ENCODE peak calls at places on chromosomes 7 and 10, in five cellular contexts. M is GM13977, G is cardiac muscle cell, Y is activated B cell treated with CpG ODN at 0.5 μM for 24 hours, I is fibroblast of mammary gland. R is an unnamed sample.

GRCh38 chr10:16792675-16793074 is 24.5 kb downstream of the RSU1 start:
- DNase-seq in M (no peak), G (peak; percentile 32), Y (no peak), I (no peak), R (no peak)

GRCh38 chr7:159197066-159197975 is 52.7 kb upstream of the VIPR2 start:
- DNase-seq in M (no peak), G (no peak), Y (no peak), I (no peak), R (peak; percentile 74)

GRCh38 chr10:110758898-110759297 is 112.8 kb upstream of the PDCD4 start:
- DNase-seq in M (no peak), G (no peak), Y (no peak), I (peak; percentile 44), R (peak; percentile 19)

GRCh38 chr7:121322460-121322859 is 6.3 kb upstream of the WNT16 start:
- DNase-seq in M (no peak), G (no peak), Y (no peak), I (no peak), R (no peak)

GRCh38 chr10:98536551-98536950 is 89.8 kb upstream of the HPS1 start:
- DNase-seq in M (no peak), G (no peak), Y (no peak), I (peak; percentile 38), R (peak; percentile 25)

GRCh38 chr10:69910566-69910965 is 108.9 kb downstream of the COL13A1 start:
- DNase-seq in M (no peak), G (no peak), Y (no peak), I (no peak), R (no peak)

GRCh38 chr10:35387768-35388167 is 51.5 kb downstream of the CCNY start:
- DNase-seq in M (no peak), G (no peak), Y (no peak), I (peak; percentile 79), R (peak; percentile 77)

GRCh38 chr7:3691478-3692151 is 390.6 kb downstream of the SDK1 start:
- DNase-seq in M (no peak), G (no peak), Y (no peak), I (no peak), R (no peak)

GRCh38 chr10:123236122-123236521 is 81.9 kb downstream of the BUB3 start:
- DNase-seq in M (no peak), G (peak; percentile 9), Y (no peak), I (no peak), R (peak; percentile 11)

GRCh38 chr7:50331564-50332208 is 27.2 kb downstream of the IKZF1 start:
- DNase-seq in M (peak; percentile 63), G (no peak), Y (no peak), I (no peak), R (peak; percentile 32)

GRCh38 chr7:84337386-84337785 is 142.8 kb upstream of the SEMA3A start:
- DNase-seq in M (no peak), G (no peak), Y (no peak), I (peak; percentile 88), R (peak; percentile 58)

GRCh38 chr10:131689016-131689415 is 211.8 kb upstream of the PPP2R2D start:
- DNase-seq in M (no peak), G (peak; percentile 14), Y (no peak), I (no peak), R (no peak)

GRCh38 chr10:131685576-131685975 is 215.2 kb upstream of the PPP2R2D start:
- DNase-seq in M (no peak), G (no peak), Y (no peak), I (no peak), R (peak; percentile 5)

GRCh38 chr10:131684976-131685375 is 215.8 kb upstream of the PPP2R2D start:
- DNase-seq in M (no peak), G (no peak), Y (no peak), I (no peak), R (no peak)

GRCh38 chr10:131688304-131688703 is 212.5 kb upstream of the PPP2R2D start:
- DNase-seq in M (no peak), G (no peak), Y (no peak), I (no peak), R (no peak)

GRCh38 chr10:131686781-131687419 is 213.9 kb upstream of the PPP2R2D start:
- DNase-seq in M (no peak), G (no peak), Y (no peak), I (no peak), R (no peak)
- TF ChIP-seq CTCF in M (no peak), G (no peak), Y (no peak), I (no peak), R (no peak)

GRCh38 chr10:5095687-5096086 is 1.5 kb downstream of the AKR1C3 start:
- DNase-seq in M (no peak), G (no peak), Y (no peak), I (peak; percentile 35), R (peak; percentile 0)
- TF ChIP-seq CTCF in M (no peak), G (no peak), Y (no peak), I (no peak), R (no peak)

DNA sequence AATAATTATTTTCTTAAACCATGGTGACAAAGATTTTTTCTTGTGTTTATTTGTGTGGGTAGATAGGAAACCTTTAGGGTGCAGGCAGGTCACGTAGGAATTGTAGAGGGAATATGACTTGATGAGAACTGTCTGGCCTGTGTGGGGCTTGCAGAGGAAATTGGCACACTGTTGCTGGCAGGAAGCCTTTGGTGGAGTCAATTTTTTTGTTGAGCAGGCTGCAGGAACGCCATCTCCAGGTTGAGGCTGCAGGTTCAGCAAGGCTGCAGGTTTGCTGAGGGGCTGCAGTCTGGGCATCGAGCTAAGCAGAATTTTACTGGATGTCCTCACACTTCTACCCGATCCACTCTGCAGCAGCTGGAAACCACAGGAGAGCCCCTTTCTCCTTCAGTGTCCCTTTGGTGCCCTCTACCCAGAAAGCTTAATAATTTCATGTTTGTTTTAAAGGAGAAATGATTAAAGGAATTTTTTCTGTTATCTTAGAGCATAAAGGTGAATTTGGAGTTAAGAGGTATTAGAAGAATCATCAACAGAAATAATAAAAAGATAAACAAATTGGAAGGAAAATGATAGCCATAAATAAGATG is 37.0 kb downstream of the TBC1D12 start:
- DNase-seq in M (no peak), G (no peak), Y (no peak), I (peak; percentile 35), R (peak; percentile 28)
- TF ChIP-seq CTCF in M (no peak), G (peak; percentile 11), Y (no peak), I (no peak), R (no peak)

GRCh38 chr7:101395376-101395775 is 32.7 kb downstream of the COL26A1 start:
- DNase-seq in M (no peak), G (no peak), Y (no peak), I (no peak), R (no peak)
- TF ChIP-seq CTCF in M (no peak), G (no peak), Y (no peak), I (no peak), R (no peak)

GRCh38 chr7:142438235-142438922 is 180.5 kb upstream of the PRSS58 start:
- DNase-seq in M (peak; percentile 25), G (peak; percentile 57), Y (no peak), I (peak; percentile 64), R (peak; percentile 68)
- TF ChIP-seq CTCF in M (peak; percentile 71), G (peak; percentile 81), Y (no peak), I (peak; percentile 90), R (peak; percentile 56)

GRCh38 chr10:88117869-88118632 is 254.6 kb downstream of the PTEN start:
- DNase-seq in M (no peak), G (peak; percentile 45), Y (no peak), I (no peak), R (no peak)
- TF ChIP-seq CTCF in M (peak; percentile 33), G (peak; percentile 16), Y (no peak), I (peak; percentile 11), R (no peak)

GRCh38 chr7:146115665-146116451 is 743 bp upstream of the CNTNAP2 start:
- DNase-seq in M (peak; percentile 52), G (peak; percentile 94), Y (no peak), I (peak; percentile 23), R (no peak)

GRCh38 chr7:146112755-146113154 is 3.8 kb upstream of the CNTNAP2 start:
- DNase-seq in M (no peak), G (no peak), Y (no peak), I (no peak), R (no peak)

GRCh38 chr7:146119016-146119415 is 2.4 kb downstream of the CNTNAP2 start:
- DNase-seq in M (no peak), G (no peak), Y (no peak), I (no peak), R (no peak)

DNA sequence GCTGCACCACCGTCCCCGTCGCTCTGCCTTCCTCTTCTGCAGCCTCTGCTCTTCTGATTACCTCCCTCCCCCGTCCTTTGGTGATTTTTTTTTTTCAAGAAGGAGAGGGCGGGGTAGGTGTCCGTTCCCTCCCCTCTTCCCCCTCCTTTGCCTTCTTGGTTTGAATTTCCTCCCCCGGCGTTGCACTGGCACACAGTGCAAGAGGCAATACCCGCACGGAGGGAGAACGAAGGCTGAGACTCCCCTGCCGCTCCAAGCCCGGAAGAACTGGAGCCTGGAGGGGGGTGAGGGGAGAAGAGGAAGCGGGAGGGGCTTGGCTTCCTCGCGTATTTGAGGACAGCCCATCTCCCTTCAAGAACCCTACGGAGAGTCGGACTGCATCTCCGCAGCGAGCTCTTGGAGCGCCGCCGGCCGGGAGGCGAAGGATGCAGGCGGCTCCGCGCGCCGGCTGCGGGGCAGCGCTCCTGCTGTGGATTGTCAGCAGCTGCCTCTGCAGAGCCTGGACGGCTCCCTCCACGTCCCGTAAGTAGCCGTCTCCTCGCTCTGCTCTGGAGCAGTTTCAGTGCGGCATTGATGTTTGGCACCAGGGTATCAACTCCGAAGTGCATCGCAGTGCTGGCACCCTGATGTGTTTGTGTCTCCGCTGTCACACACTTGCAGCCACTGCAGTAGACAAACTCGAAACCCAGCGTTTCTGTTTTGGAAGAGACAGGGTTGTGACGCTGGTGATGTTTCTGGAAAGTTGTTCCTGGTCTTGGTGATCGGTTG is at the start of gene CNTNAP2:
- DNase-seq in M (no peak), G (peak; percentile 74), Y (no peak), I (peak; percentile 12), R (no peak)
- TF ChIP-seq CTCF in M (no peak), G (peak; percentile 11), Y (no peak), I (no peak), R (no peak)